ENCODE peak calls at places on chromosomes 5 and 9, in ten cellular contexts. E is tibial nerve, T is stomach, L is transverse colon, B is sigmoid colon, U is K562, K is A549, N is ovary, D is suprapubic skin, V is SK-N-SH. F is an unnamed sample.

GRCh38 chr5:68891718-68892117 is 202.1 kb upstream of the SLC30A5 start:
- DNase-seq in E (no peak), T (no peak), L (no peak), B (no peak), U (no peak), K (no peak), N (no peak), D (no peak), V (no peak), F (no peak)

GRCh38 chr5:95262933-95263660 is 21.8 kb downstream of the MCTP1 start:
- DNase-seq in E (no peak), T (no peak), L (no peak), B (no peak), U (no peak), K (no peak), N (no peak), D (no peak), V (no peak), F (no peak)

GRCh38 chr5:6404129-6404528 is 25.8 kb upstream of the MED10 start:
- DNase-seq in E (no peak), T (no peak), L (no peak), B (no peak), U (no peak), K (no peak), N (no peak), D (no peak), V (no peak), F (no peak)

GRCh38 chr5:135050244-135050767 is 16.3 kb upstream of the PITX1 start:
- DNase-seq in E (no peak), T (no peak), L (no peak), B (no peak), U (no peak), K (no peak), N (no peak), D (no peak), V (peak), F (peak)

GRCh38 chr5:135437796-135438560 is 9.2 kb downstream of the DCANP1 start:
- DNase-seq in E (no peak), T (peak), L (peak), B (peak), U (no peak), K (no peak), N (no peak), D (no peak), V (no peak), F (no peak)

GRCh38 chr5:141883184-141883947 is 5.2 kb upstream of the PCDH1 start:
- DNase-seq in E (no peak), T (no peak), L (no peak), B (peak), U (peak), K (peak), N (no peak), D (no peak), V (peak), F (peak)

GRCh38 chr5:146188358-146188757 is 5.9 kb upstream of the LARS1 start:
- DNase-seq in E (no peak), T (no peak), L (no peak), B (no peak), U (no peak), K (no peak), N (no peak), D (no peak), V (no peak), F (no peak)

GRCh38 chr5:7851617-7852289 is 820 bp upstream of the CFAP90 start:
- DNase-seq in E (no peak), T (peak), L (no peak), B (no peak), U (no peak), K (no peak), N (no peak), D (no peak), V (no peak), F (no peak)

GRCh38 chr5:74326571-74327338 is 313.8 kb downstream of the ENC1 start:
- DNase-seq in E (no peak), T (peak), L (peak), B (no peak), U (no peak), K (peak), N (no peak), D (no peak), V (no peak), F (peak)

GRCh38 chr9:94553029-94553938 is 1.6 kb upstream of the PCAT7 start:
- DNase-seq in E (no peak), T (peak), L (peak), B (no peak), U (no peak), K (peak), N (no peak), D (no peak), V (no peak), F (no peak)

GRCh38 chr9:95696701-95697100 is 178.8 kb upstream of the ERCC6L2 start:
- DNase-seq in E (no peak), T (no peak), L (peak), B (no peak), U (no peak), K (no peak), N (no peak), D (no peak), V (no peak), F (no peak)

GRCh38 chr5:142059304-142059940 is 46.6 kb upstream of the GNPDA1 start:
- DNase-seq in E (no peak), T (no peak), L (no peak), B (no peak), U (no peak), K (peak), N (no peak), D (no peak), V (no peak), F (no peak)

GRCh38 chr5:71537681-71538080 is 49.5 kb upstream of the MCCC2 start:
- DNase-seq in E (no peak), T (no peak), L (no peak), B (no peak), U (no peak), K (no peak), N (no peak), D (no peak), V (no peak), F (no peak)

GRCh38 chr9:76687861-76688374 is 76.3 kb upstream of the PCA3 start:
- DNase-seq in E (no peak), T (peak), L (no peak), B (no peak), U (no peak), K (peak), N (no peak), D (no peak), V (no peak), F (no peak)

GRCh38 chr5:23507278-23507685 is at the start of gene PRDM9:
- DNase-seq in E (no peak), T (no peak), L (peak), B (peak), U (peak), K (peak), N (no peak), D (no peak), V (peak), F (peak)
- TF ChIP-seq EP300 in E (no peak), T (no peak), L (no peak), B (no peak), U (no peak), K (no peak), N (no peak), D (no peak), V (no peak), F (no peak)

GRCh38 chr5:150648294-150649107 is 8.0 kb downstream of the SYNPO start:
- DNase-seq in E (no peak), T (no peak), L (no peak), B (no peak), U (no peak), K (no peak), N (peak), D (no peak), V (no peak), F (no peak)

GRCh38 chr5:150650713-150651000 is 10.2 kb downstream of the SYNPO start:
- DNase-seq in E (no peak), T (no peak), L (no peak), B (no peak), U (no peak), K (no peak), N (no peak), D (no peak), V (no peak), F (no peak)

GRCh38 chr5:150647275-150648251 is 7.1 kb downstream of the SYNPO start:
- DNase-seq in E (no peak), T (peak), L (no peak), B (peak), U (no peak), K (no peak), N (peak), D (no peak), V (no peak), F (no peak)

GRCh38 chr5:150649828-150650712 is 9.6 kb downstream of the SYNPO start:
- DNase-seq in E (no peak), T (no peak), L (no peak), B (no peak), U (no peak), K (no peak), N (no peak), D (no peak), V (no peak), F (peak)

DNA sequence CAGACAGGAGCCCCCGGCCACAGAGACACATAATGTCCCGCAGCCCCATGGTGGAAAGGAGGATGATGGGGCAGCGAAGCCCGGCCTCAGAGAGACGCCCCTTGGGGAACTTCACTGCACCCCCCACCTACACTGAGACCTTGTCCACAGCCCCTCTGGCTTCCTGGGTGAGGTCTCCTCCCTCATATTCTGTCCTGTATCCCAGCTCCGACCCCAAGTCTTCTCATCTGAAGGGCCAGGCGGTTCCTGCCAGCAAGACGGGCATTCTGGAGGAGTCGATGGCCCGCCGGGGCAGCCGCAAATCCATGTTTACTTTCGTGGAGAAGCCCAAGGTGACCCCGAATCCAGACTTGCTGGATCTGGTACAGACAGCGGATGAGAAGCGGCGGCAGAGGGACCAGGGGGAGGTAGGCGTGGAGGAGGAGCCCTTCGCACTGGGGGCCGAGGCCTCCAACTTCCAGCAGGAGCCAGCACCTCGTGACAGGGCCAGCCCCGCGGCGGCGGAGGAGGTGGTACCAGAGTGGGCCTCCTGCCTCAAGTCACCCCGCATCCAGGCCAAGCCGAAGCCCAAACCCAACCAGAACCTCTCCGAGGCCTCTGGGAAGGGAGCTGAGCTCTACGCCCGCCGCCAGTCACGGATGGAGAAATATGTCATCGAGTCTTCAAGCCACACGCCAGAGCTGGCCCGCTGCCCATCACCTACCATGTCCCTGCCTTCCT is 8.8 kb downstream of the SYNPO start:
- DNase-seq in E (no peak), T (no peak), L (no peak), B (no peak), U (no peak), K (no peak), N (peak), D (no peak), V (no peak), F (peak)
- TF ChIP-seq EP300 in E (no peak), T (no peak), L (no peak), B (no peak), U (no peak), K (no peak), N (no peak), D (no peak), V (no peak), F (no peak)

DNA sequence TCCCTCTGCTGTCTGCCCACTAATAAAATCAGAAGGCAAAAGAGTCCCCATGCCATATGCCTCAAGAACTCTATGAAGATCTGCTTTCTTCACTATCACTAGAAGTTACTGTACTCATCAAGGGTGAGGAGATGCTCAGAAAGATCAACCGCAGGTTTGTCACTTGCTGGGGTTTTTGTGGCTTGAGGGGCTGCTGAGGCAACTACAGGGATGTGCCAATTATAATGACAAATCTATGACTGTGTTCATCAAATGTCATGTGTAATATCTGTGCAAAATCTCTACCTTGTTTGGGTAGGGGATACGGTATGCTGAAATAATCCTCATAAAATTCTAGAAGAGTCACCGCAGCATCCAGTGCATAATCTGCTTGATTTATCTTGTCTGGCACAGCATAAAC is 13.0 kb downstream of the ERAP1 start:
- DNase-seq in E (no peak), T (no peak), L (no peak), B (no peak), U (no peak), K (no peak), N (no peak), D (no peak), V (no peak), F (no peak)
- TF ChIP-seq EP300 in E (no peak), T (no peak), L (no peak), B (no peak), U (no peak), K (no peak), N (no peak), D (no peak), V (no peak), F (no peak)

DNA sequence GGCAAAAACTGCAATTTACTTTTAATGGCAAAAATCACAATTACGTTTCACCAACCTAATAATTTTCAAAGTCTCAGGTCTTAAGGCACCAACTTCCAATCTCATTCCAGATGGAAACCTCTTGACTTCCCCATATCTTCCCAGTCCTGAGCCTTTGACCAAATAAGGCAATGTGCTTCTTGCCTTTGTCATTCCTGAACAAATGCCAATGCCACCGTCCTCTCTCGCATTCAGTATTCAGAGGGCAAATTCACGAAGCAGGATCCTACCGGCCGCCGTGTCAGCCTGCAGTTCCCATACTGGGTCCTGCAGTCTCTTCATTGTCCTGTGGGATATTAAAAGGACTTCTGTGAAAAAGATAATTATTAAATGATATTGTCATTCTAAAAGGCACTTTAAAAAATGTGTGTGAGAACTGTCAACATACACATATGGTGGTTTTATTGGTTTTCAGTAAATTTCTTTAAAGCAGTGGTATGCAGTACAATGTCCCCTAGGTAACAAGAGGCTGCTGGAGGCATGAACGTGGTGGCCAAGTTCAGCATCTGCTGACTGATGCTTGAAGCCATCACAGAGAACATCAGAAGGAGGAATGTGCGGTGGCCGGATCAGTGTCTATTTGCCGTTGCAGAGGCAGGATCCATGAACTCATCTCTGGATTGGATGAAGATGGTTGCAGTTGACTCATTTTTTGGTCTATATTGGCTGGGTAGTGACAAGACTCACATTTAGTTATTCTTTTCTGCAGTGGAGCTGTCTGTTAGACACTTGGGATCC is 101.4 kb upstream of the IRX4 start:
- DNase-seq in E (no peak), T (no peak), L (no peak), B (no peak), U (no peak), K (no peak), N (no peak), D (peak), V (no peak), F (no peak)
- TF ChIP-seq EP300 in E (no peak), T (no peak), L (no peak), B (no peak), U (no peak), K (no peak), N (no peak), D (no peak), V (no peak), F (no peak)

DNA sequence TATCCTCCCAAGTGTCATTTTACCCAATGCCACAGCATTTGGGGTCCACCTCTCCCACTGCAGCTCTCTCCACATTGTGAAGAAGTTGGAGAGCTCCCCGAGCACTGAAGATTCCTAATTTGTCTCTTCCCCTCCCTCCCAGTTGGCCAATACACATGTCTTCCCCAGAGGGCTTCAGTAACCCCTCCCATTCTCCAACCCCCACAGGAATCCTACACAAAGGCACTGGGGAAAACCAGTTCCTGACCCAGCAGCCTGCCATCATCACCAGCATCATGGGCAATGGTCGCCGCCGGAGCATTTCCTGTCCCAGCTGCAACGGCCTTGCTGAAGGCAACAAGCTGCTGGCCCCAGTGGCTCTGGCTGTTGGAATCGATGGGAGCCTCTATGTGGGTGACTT is 87.3 kb upstream of the WWC1 start:
- DNase-seq in E (no peak), T (no peak), L (no peak), B (no peak), U (no peak), K (no peak), N (no peak), D (no peak), V (no peak), F (peak)
- TF ChIP-seq EP300 in E (no peak), T (no peak), L (no peak), B (no peak), U (no peak), K (no peak), N (no peak), D (no peak), V (no peak), F (no peak)

GRCh38 chr5:174622067-174622466 is 102.3 kb upstream of the MSX2 start:
- DNase-seq in E (no peak), T (no peak), L (no peak), B (no peak), U (no peak), K (no peak), N (no peak), D (no peak), V (no peak), F (no peak)
- TF ChIP-seq EP300 in E (no peak), T (no peak), L (no peak), B (no peak), U (no peak), K (no peak), N (no peak), D (no peak), V (no peak), F (no peak)

GRCh38 chr9:130981761-130982147 is 27.2 kb upstream of the LAMC3 start:
- DNase-seq in E (no peak), T (no peak), L (no peak), B (no peak), U (peak), K (no peak), N (no peak), D (no peak), V (no peak), F (no peak)
- TF ChIP-seq EP300 in E (no peak), T (no peak), L (no peak), B (no peak), U (no peak), K (no peak), N (no peak), D (no peak), V (no peak), F (no peak)

GRCh38 chr5:77168884-77169254 is 41.6 kb upstream of the PDE8B start:
- DNase-seq in E (no peak), T (peak), L (peak), B (no peak), U (peak), K (peak), N (no peak), D (no peak), V (no peak), F (no peak)
- TF ChIP-seq EP300 in E (no peak), T (no peak), L (no peak), B (no peak), U (no peak), K (peak), N (no peak), D (no peak), V (no peak), F (no peak)

GRCh38 chr5:67771221-67771620 is 444.3 kb upstream of the PIK3R1 start:
- DNase-seq in E (no peak), T (no peak), L (no peak), B (no peak), U (no peak), K (no peak), N (no peak), D (no peak), V (no peak), F (no peak)

GRCh38 chr5:67771791-67772190 is 443.8 kb upstream of the PIK3R1 start:
- DNase-seq in E (no peak), T (no peak), L (no peak), B (no peak), U (no peak), K (no peak), N (no peak), D (no peak), V (no peak), F (no peak)

GRCh38 chr5:67773439-67773988 is 442.0 kb upstream of the PIK3R1 start:
- DNase-seq in E (peak), T (no peak), L (peak), B (peak), U (no peak), K (no peak), N (no peak), D (no peak), V (no peak), F (no peak)

GRCh38 chr5:67774796-67775195 is 440.8 kb upstream of the PIK3R1 start:
- DNase-seq in E (no peak), T (no peak), L (no peak), B (no peak), U (no peak), K (no peak), N (no peak), D (no peak), V (no peak), F (no peak)

GRCh38 chr5:67774153-67774552 is 441.4 kb upstream of the PIK3R1 start:
- DNase-seq in E (no peak), T (no peak), L (no peak), B (no peak), U (no peak), K (no peak), N (no peak), D (no peak), V (no peak), F (no peak)
- TF ChIP-seq EP300 in E (peak), T (no peak), L (no peak), B (no peak), U (no peak), K (no peak), N (no peak), D (no peak), V (no peak), F (no peak)

F was measured in upper lobe of left lung.